ENCODE peak calls at places on chromosomes 4 and X, in ten cellular contexts. Q is PC-3; G is MM.1S; J is heart right ventricle; O is psoas muscle; D is CD8-positive, alpha-beta T cell; K is endothelial cell of umbilical vein; P is ascending aorta; H is pancreas; T is A549. B is an unnamed sample.
A peak's percentile ranks its signal among the peaks of the same experiment; 100 is the strongest.

GRCh38 chrX:17397074-17397473 is 22.1 kb downstream of the NHS start:
- DNase-seq in K (no peak), G (no peak), O (no peak), Q (peak; percentile 75), T (peak; percentile 19), P (no peak), D (no peak), J (no peak), H (no peak), B (no peak)

GRCh38 chr4:61068745-61069144 is 131.4 kb upstream of the ADGRL3 start:
- DNase-seq in D (no peak), H (no peak), P (no peak), J (no peak), T (no peak), O (no peak), Q (peak; percentile 69), K (no peak), G (no peak), B (no peak)

GRCh38 chrX:110172215-110172614 is 145.7 kb downstream of the AMMECR1 start:
- DNase-seq in T (no peak), J (no peak), K (no peak), Q (no peak), O (no peak), H (no peak), D (no peak), P (no peak), G (no peak), B (no peak)

GRCh38 chr4:120400441-120400840 is 333.8 kb upstream of the MAD2L1 start:
- DNase-seq in O (no peak), Q (no peak), G (no peak), J (no peak), H (no peak), T (no peak), D (no peak), P (no peak), K (no peak), B (no peak)

GRCh38 chr4:3310301-3311094 is 17.7 kb downstream of the RGS12 start:
- DNase-seq in P (no peak), Q (no peak), H (no peak), J (no peak), G (no peak), O (no peak), D (peak; percentile 12), T (no peak), K (no peak), B (no peak)

GRCh38 chrX:151596282-151596681 is 32.8 kb downstream of the PASD1 start:
- DNase-seq in K (no peak), Q (no peak), D (no peak), G (peak; percentile 24), O (no peak), J (no peak), H (no peak), T (no peak), P (no peak), B (no peak)

GRCh38 chr4:11228575-11228974 is 200.1 kb downstream of the HS3ST1 start:
- DNase-seq in J (no peak), T (no peak), H (no peak), G (no peak), O (no peak), K (no peak), D (no peak), Q (peak; percentile 79), P (no peak), B (no peak)

GRCh38 chr4:99843413-99843812 is 26.8 kb downstream of the DAPP1 start:
- DNase-seq in P (no peak), O (no peak), J (no peak), T (no peak), Q (no peak), H (no peak), K (no peak), G (no peak), D (no peak), B (no peak)

GRCh38 chr4:80990851-80991250 is 39.7 kb upstream of the BMP3 start:
- DNase-seq in T (no peak), K (no peak), O (no peak), G (no peak), P (no peak), D (no peak), H (no peak), J (no peak), Q (no peak), B (no peak)

GRCh38 chrX:40098264-40099045 is 697 bp upstream of the BCOR start:
- DNase-seq in G (peak; percentile 71), J (no peak), T (peak; percentile 71), H (peak; percentile 58), P (no peak), Q (peak; percentile 51), K (peak; percentile 40), D (peak; percentile 73), O (peak; percentile 40), B (peak; percentile 74)

GRCh38 chr4:54268151-54268550 is 39.1 kb downstream of the PDGFRA start:
- DNase-seq in T (no peak), K (no peak), O (no peak), P (no peak), D (no peak), J (no peak), H (no peak), G (no peak), Q (no peak), B (no peak)

GRCh38 chr4:27861802-27862201 is 1001.2 kb downstream of the STIM2 start:
- DNase-seq in D (no peak), H (no peak), G (peak; percentile 80), Q (peak; percentile 49), K (no peak), T (no peak), J (no peak), P (no peak), O (no peak), B (no peak)

GRCh38 chr4:138410266-138410665 is 168.1 kb upstream of the SLC7A11 start:
- DNase-seq in Q (no peak), H (no peak), J (peak; percentile 48), P (no peak), D (no peak), O (no peak), K (no peak), G (no peak), T (no peak), B (no peak)

GRCh38 chr4:160238790-160239189 is 1135.9 kb downstream of the RAPGEF2 start:
- DNase-seq in H (no peak), P (no peak), Q (no peak), K (no peak), J (no peak), O (no peak), G (no peak), T (peak; percentile 5), D (no peak), B (no peak)

GRCh38 chr4:24956091-24956490 is 43.2 kb upstream of the CCDC149 start:
- DNase-seq in O (no peak), P (no peak), K (no peak), T (no peak), H (no peak), G (no peak), J (no peak), Q (no peak), D (no peak), B (no peak)

GRCh38 chr4:69095301-69095731 is 958 bp upstream of the UGT2B7 start:
- DNase-seq in T (peak; percentile 89), G (no peak), K (peak; percentile 90), O (no peak), Q (peak; percentile 96), D (no peak), J (no peak), H (no peak), P (no peak), B (no peak)

GRCh38 chrX:129706395-129707072 is 32.2 kb upstream of the XPNPEP2 start:
- DNase-seq in H (no peak), K (no peak), G (no peak), J (peak; percentile 62), O (peak; percentile 41), Q (peak; percentile 30), P (peak; percentile 62), D (no peak), T (no peak), B (no peak)

GRCh38 chr4:76872556-76872955 is 25.4 kb downstream of the SOWAHB start:
- DNase-seq in D (no peak), J (no peak), O (no peak), H (no peak), P (no peak), K (no peak), T (no peak), G (no peak), Q (no peak), B (no peak)

GRCh38 chrX:79259073-79259689 is 108.0 kb downstream of the ITM2A start:
- DNase-seq in P (no peak), Q (no peak), D (peak; percentile 60), K (no peak), H (no peak), G (peak; percentile 93), O (no peak), T (no peak), J (no peak), B (peak; percentile 4)
- H3K4me1 ChIP-seq in P (no peaks in the 10 kb centered on the region), Q (no peaks in the 10 kb centered on the region), D (peaks cover 75% of the 10 kb centered on the region), K (no peaks in the 10 kb centered on the region), H (no peaks in the 10 kb centered on the region), G (peaks cover 19% of the 10 kb centered on the region), O (no peaks in the 10 kb centered on the region), T (no peaks in the 10 kb centered on the region), J (peaks cover 20% of the 10 kb centered on the region), B (peaks cover 38% of the 10 kb centered on the region)

DNA sequence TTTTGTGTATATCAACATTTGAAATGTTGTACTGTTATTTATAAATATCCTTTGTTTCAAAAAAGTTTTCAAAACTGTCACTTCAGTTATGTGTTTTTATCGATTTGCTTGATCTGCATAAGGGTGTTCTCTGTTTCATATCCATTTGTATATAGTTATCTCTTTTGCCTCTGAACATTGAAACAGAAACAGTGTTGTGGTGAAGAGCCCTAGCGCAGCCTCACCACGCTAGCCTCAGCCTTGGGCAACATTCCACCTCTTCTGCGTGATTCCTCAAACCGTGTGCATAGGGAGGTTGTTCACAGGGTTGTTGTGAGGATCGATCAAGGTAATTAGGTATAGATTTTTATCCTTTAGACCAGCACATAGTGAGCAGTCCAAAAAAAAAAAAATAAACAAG is 287.0 kb upstream of the GALNT7 start:
- DNase-seq in Q (no peak), T (no peak), P (no peak), H (no peak), D (no peak), G (peak; percentile 22), K (no peak), J (no peak), O (no peak), B (no peak)
- H3K27ac ChIP-seq in Q (no peak overlapping the region), T (no peak overlapping the region), P (no peak overlapping the region), H (no peak overlapping the region), D (no peak overlapping the region), G (no peak overlapping the region), K (no peak overlapping the region), J (no peak overlapping the region), O (no peak overlapping the region), B (no peak overlapping the region)

GRCh38 chrX:2442694-2443093 is 58.1 kb downstream of the DHRSX start:
- DNase-seq in D (no peak), J (no peak), O (no peak), H (no peak), Q (no peak), G (no peak), K (no peak), T (no peak), P (no peak), B (no peak)
- H3K9me3 ChIP-seq in D (no peaks in the 10 kb centered on the region), J (no peaks in the 10 kb centered on the region), O (no peaks in the 10 kb centered on the region), H (no peaks in the 10 kb centered on the region), Q (no peaks in the 10 kb centered on the region), G (no peaks in the 10 kb centered on the region), K (peaks cover 1% of the 10 kb centered on the region), T (peaks cover 13% of the 10 kb centered on the region), P (no peaks in the 10 kb centered on the region), B (no peaks in the 10 kb centered on the region)

DNA sequence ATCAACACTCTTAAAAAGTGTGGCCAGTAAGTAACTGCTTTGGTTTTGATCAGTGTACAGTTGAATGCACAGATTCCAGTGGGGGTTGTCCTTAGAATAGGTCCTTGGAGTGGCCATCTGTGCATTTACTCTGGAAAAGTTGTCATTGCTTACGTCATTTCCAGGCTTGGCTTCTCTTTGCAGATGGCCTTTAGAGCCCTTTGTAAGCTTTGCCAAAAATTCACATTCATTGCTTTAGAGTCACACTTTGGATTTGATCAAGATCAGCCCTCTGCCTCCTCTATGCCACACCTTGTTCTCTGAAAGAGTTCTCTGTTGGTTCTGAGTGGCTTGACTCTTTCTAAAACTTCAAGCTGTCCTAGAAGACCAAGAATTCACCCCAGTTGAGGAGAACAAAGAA is 83.9 kb downstream of the MAMLD1 start:
- DNase-seq in T (no peak), H (no peak), O (no peak), G (no peak), D (no peak), K (peak; percentile 31), P (no peak), J (no peak), Q (no peak), B (no peak)
- H3K4me1 ChIP-seq in T (no peaks in the 10 kb centered on the region), H (no peaks in the 10 kb centered on the region), O (no peaks in the 10 kb centered on the region), G (no peaks in the 10 kb centered on the region), D (peaks cover 3% of the 10 kb centered on the region), K (peaks cover 13% of the 10 kb centered on the region), P (no peaks in the 10 kb centered on the region), J (peaks cover 15% of the 10 kb centered on the region), Q (no peaks in the 10 kb centered on the region), B (no peaks in the 10 kb centered on the region)

B was measured in CD4-positive, CD25-positive, alpha-beta regulatory T cell.